ENCODE peak calls at places on chromosomes 4 and X, in four cellular contexts. K is HCT116, C is GM23338, Z is suprapubic skin. P is an unnamed sample.

GRCh38 chr4:15469402-15470148 is at the start of gene CC2D2A:
- DNase-seq in K (no peak), C (peak; percentile 66), Z (no peak), P (peak; percentile 13)

GRCh38 chr4:113686950-113687718 is 74.4 kb downstream of the CAMK2D start:
- DNase-seq in K (no peak), C (no peak), Z (no peak), P (no peak)

GRCh38 chrX:109281478-109282275 is 200.2 kb downstream of the GUCY2F start:
- DNase-seq in K (no peak), C (peak; percentile 8), Z (no peak), P (peak; percentile 9)

GRCh38 chrX:16077811-16078210 is 45.6 kb upstream of the GRPR start:
- DNase-seq in K (no peak), C (no peak), Z (no peak), P (no peak)

GRCh38 chr4:3424522-3425095 is 17.2 kb upstream of the HGFAC start:
- DNase-seq in K (no peak), C (no peak), Z (no peak), P (no peak)

GRCh38 chrX:2550288-2551020 is 49.7 kb upstream of the DHRSX start:
- DNase-seq in K (no peak), C (no peak), Z (no peak), P (no peak)

GRCh38 chr4:130675262-130675661 is 1579.3 kb downstream of the C4orf33 start:
- DNase-seq in K (no peak), C (no peak), Z (no peak), P (no peak)

GRCh38 chr4:177057191-177057590 is 252.5 kb upstream of the NEIL3 start:
- DNase-seq in K (no peak), C (no peak), Z (no peak), P (no peak)

GRCh38 chr4:81635128-81635527 is 163.4 kb upstream of the RASGEF1B start:
- DNase-seq in K (no peak), C (no peak), Z (no peak), P (no peak)

GRCh38 chrX:47204970-47205369 is 11.3 kb downstream of the UBA1 start:
- DNase-seq in K (no peak), C (no peak), Z (no peak), P (no peak)

GRCh38 chrX:8868906-8869305 is 67.7 kb upstream of the FAM9A start:
- DNase-seq in K (no peak), C (no peak), Z (no peak), P (no peak)

GRCh38 chr4:73468170-73468569 is 13.4 kb upstream of the AFM start:
- DNase-seq in K (no peak), C (no peak), Z (no peak), P (no peak)

DNA sequence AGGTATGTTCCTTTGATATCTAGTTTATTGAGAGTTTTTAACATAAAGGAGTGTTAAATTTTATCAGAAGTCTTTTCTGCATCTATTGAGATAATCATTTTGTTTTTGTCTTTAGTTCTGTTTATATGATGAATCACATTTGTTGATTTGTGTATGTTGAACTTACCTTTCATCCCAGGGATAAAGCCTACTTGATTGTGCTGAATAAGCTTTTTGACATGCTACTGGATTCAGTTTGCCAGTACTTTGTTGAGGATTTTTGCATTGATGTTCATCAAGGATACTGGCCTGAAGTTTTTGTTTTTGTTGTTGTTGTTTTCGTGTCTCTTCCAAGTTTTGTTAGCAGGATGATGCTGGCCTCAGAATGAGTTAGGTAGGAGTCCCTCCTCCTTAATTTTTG is 10.8 kb upstream of the AFM start:
- DNase-seq in K (no peak), C (no peak), Z (no peak), P (no peak)
- H3K4me1 ChIP-seq in K (no peaks in the 10 kb centered on the region), C (no peaks in the 10 kb centered on the region), Z (no peaks in the 10 kb centered on the region), P (no peaks in the 10 kb centered on the region)

DNA sequence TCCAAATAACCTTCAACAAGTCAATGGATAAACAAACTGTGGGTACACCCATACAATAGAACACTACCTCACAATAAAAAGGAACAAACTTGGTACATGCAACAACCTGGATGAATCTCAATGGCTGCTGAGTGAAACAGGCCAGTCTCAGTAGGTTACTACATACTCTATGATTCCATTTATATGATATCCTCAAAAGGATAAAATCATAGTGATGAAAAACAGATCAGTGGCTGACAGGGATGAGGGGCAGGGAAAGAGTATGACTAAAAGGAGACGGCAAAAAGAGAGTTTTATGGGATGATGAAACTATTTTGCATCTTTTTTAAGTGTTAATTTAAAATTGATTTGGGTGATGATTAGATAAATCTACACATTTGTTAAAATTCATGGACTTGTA is 15.9 kb downstream of the KLHL8 start:
- DNase-seq in K (no peak), C (no peak), Z (no peak), P (no peak)
- TF ChIP-seq POLR2AphosphoS5 in K (no peak), C (no peak), Z (no peak), P (no peak)

GRCh38 chrX:42869659-42870476 is 91.9 kb upstream of the PPP1R2C start:
- DNase-seq in K (no peak), C (no peak), Z (no peak), P (no peak)
- H3K4me1 ChIP-seq in K (no peaks in the 10 kb centered on the region), C (no peaks in the 10 kb centered on the region), Z (no peaks in the 10 kb centered on the region), P (no peaks in the 10 kb centered on the region)

GRCh38 chr4:82786794-82787193 is 11.8 kb downstream of the SCD5 start:
- DNase-seq in K (no peak), C (no peak), Z (no peak), P (no peak)

GRCh38 chr4:82786004-82786400 is 12.6 kb downstream of the SCD5 start:
- DNase-seq in K (no peak), C (peak; percentile 63), Z (no peak), P (no peak)

GRCh38 chr4:82785248-82786003 is 13.2 kb downstream of the SCD5 start:
- DNase-seq in K (peak; percentile 69), C (peak; percentile 73), Z (no peak), P (no peak)

GRCh38 chr4:82782626-82783025 is 16.0 kb downstream of the SCD5 start:
- DNase-seq in K (no peak), C (peak; percentile 75), Z (no peak), P (no peak)

DNA sequence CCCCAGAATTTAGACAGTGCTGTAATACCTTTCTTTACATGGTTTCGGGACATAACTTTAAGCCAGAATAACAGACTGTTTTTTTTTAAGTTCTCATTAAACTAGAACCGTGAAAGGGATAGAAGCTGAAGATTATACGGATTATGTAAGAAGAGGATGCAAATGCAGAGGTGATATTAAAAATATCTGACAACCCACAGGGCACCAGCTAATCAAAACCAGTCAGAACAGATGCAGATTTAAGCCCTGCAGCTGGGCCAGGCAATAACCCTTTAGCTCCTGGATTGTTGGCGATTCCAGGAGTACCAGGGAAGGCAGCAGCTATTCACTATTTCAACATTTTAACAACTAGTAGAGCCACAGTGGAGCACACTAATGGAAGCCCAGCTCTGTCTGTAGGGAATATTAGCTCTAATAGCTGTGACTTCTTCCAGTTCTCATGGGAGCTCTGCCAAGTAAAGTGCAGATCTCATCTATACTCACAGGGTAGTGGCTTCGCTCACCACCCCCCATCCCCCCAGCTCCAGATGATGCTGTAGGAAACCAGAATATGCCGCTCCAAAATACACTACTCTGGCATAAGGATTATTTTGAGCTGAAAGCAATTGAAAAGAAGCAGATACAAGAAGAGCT is 13.9 kb downstream of the SCD5 start:
- DNase-seq in K (no peak), C (no peak), Z (no peak), P (no peak)
- TF ChIP-seq POLR2AphosphoS5 in K (no peak), C (no peak), Z (no peak), P (no peak)

GRCh38 chr4:163663454-163664225 is 169.2 kb downstream of the TMA16 start:
- DNase-seq in K (no peak), C (no peak), Z (no peak), P (no peak)
- H3K4me1 ChIP-seq in K (no peaks in the 10 kb centered on the region), C (no peaks in the 10 kb centered on the region), Z (no peaks in the 10 kb centered on the region), P (no peaks in the 10 kb centered on the region)

GRCh38 chr4:129335263-129335662 is 239.3 kb downstream of the C4orf33 start:
- DNase-seq in K (no peak), C (no peak), Z (no peak), P (no peak)
- TF ChIP-seq POLR2AphosphoS5 in K (no peak), C (no peak), Z (no peak), P (no peak)

GRCh38 chr4:148057425-148058020 is 325.6 kb downstream of the ARHGAP10 start:
- DNase-seq in K (no peak), C (no peak), Z (no peak), P (no peak)
- H3K4me1 ChIP-seq in K (peaks cover 10% of the 10 kb centered on the region), C (peaks cover 31% of the 10 kb centered on the region), Z (peaks cover 35% of the 10 kb centered on the region), P (peaks cover 6% of the 10 kb centered on the region)

GRCh38 chr4:8244001-8244757 is 25.4 kb upstream of the HTRA3 start:
- DNase-seq in K (no peak), C (no peak), Z (no peak), P (no peak)

GRCh38 chr4:8240211-8241041 is 29.1 kb upstream of the HTRA3 start:
- DNase-seq in K (no peak), C (no peak), Z (no peak), P (no peak)

GRCh38 chr4:8242782-8243556 is 26.6 kb upstream of the HTRA3 start:
- DNase-seq in K (no peak), C (no peak), Z (no peak), P (no peak)

GRCh38 chr4:8241211-8241779 is 28.3 kb upstream of the HTRA3 start:
- DNase-seq in K (no peak), C (no peak), Z (no peak), P (no peak)

DNA sequence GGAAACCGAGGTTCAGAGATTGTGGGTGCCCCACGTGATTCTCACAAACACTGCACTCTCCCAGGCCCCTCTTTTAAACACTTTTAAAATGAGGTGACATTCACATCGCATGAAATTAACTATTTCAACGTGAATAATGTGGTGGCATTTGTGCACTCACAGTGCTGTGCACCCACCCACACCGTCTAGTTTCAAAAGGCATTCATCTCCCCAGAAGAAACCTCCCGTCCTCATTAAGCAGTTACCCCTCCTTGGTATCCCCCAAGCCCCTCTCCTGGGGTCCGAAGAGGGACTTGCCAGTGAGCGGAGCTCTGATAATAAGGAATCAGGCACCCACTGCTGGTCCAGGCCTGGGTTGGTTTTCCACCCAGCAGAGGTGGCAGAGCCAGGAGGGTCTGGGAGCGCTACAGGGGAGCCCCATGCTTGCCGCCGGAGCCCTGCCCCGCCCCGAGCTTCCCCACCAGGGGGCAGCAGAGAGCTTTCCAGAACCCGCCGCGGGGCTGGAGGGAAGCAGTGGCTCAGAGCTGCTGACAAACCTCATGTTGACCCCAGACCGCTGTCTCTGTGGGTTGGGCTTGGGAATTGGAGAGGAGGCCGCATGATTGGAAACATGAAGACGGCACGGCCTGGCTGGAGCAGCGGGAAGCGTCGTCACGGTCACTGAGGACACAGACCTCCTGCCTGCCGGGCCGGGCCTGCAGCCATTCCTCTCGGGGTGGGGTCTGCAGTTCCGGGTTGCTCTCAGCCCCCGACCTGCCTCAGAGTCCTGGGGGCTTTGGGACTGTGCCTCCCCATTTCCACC is 27.5 kb upstream of the HTRA3 start:
- DNase-seq in K (peak; percentile 22), C (peak; percentile 96), Z (peak; percentile 94), P (peak; percentile 83)
- TF ChIP-seq POLR2AphosphoS5 in K (no peak), C (no peak), Z (peak; percentile 36), P (no peak)

DNA sequence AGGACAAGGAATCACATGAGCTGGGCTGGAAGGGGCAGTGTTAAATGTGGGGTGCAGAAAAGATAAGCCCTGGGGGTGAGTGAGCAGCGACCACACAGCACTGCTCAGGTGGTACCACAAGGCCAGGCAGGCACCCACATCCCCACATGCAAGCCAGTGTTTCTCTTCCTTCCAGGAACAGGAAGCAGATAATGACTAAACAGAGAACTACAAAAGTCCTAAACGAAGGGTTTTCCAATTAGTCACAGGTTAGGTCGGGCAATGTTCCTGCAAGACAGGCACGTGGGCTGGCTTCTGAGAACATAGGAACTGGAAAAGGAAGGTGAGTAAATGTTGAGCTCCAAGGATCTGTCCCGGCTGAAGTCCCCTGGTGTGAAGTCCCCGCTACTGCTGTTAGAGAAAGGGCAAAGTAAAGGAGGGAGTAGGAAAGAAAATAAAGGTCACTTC is 19.5 kb downstream of the RELL1 start:
- DNase-seq in K (peak; percentile 96), C (peak; percentile 22), Z (no peak), P (peak; percentile 50)
- H3K4me1 ChIP-seq in K (peaks cover 44% of the 10 kb centered on the region), C (peaks cover 49% of the 10 kb centered on the region), Z (peaks cover 57% of the 10 kb centered on the region), P (peaks cover 71% of the 10 kb centered on the region)

GRCh38 chr4:86359944-86360478 is at the start of gene MAPK10:
- DNase-seq in K (no peak), C (peak; percentile 95), Z (peak; percentile 69), P (peak; percentile 57)
- TF ChIP-seq POLR2AphosphoS5 in K (no peak), C (no peak), Z (no peak), P (peak; percentile 31)